ENCODE peak calls at places on chromosome 2, in nine cellular contexts. One of them, this sample, is unnamed. For H3K4me1, the result is how much of the 10 kb centered on the place peaks cover.

GRCh38 chr2:232418466-232419244 is 12.0 kb downstream of the ALPG start:
- DNase-seq in MM.1S: no peak
- DNase-seq in CD8-positive, alpha-beta memory T cell: no peak
- DNase-seq in heart right ventricle: no peak
- DNase-seq in thoracic aorta: no peak
- DNase-seq in psoas muscle: no peak
- DNase-seq in lung: no peak
- DNase-seq in GM23248: peak
- DNase-seq in sigmoid colon: peak
- DNase-seq in this sample: no peak

GRCh38 chr2:25335971-25336370 is 5.8 kb downstream of the DNMT3A start:
- DNase-seq in MM.1S: no peak
- DNase-seq in CD8-positive, alpha-beta memory T cell: no peak
- DNase-seq in heart right ventricle: no peak
- DNase-seq in thoracic aorta: no peak
- DNase-seq in psoas muscle: no peak
- DNase-seq in lung: no peak
- DNase-seq in GM23248: no peak
- DNase-seq in sigmoid colon: no peak
- DNase-seq in this sample: no peak

GRCh38 chr2:109098921-109099273 is 30.1 kb upstream of the SH3RF3 start:
- DNase-seq in MM.1S: no peak
- DNase-seq in CD8-positive, alpha-beta memory T cell: no peak
- DNase-seq in heart right ventricle: no peak
- DNase-seq in thoracic aorta: no peak
- DNase-seq in psoas muscle: no peak
- DNase-seq in lung: peak
- DNase-seq in GM23248: no peak
- DNase-seq in sigmoid colon: no peak
- DNase-seq in this sample: no peak

GRCh38 chr2:240224676-240225075 is 84.2 kb upstream of the OTOS start:
- DNase-seq in MM.1S: no peak
- DNase-seq in CD8-positive, alpha-beta memory T cell: no peak
- DNase-seq in heart right ventricle: peak
- DNase-seq in thoracic aorta: no peak
- DNase-seq in psoas muscle: no peak
- DNase-seq in lung: no peak
- DNase-seq in GM23248: peak
- DNase-seq in sigmoid colon: no peak
- DNase-seq in this sample: no peak

GRCh38 chr2:79511320-79511951 is 1.4 kb upstream of the CTNNA2 start:
- DNase-seq in MM.1S: peak
- DNase-seq in CD8-positive, alpha-beta memory T cell: no peak
- DNase-seq in heart right ventricle: peak
- DNase-seq in thoracic aorta: no peak
- DNase-seq in psoas muscle: no peak
- DNase-seq in lung: no peak
- DNase-seq in GM23248: peak
- DNase-seq in sigmoid colon: no peak
- DNase-seq in this sample: peak

GRCh38 chr2:38765551-38765950 is 12.5 kb upstream of the GEMIN6 start:
- DNase-seq in MM.1S: no peak
- DNase-seq in CD8-positive, alpha-beta memory T cell: no peak
- DNase-seq in heart right ventricle: no peak
- DNase-seq in thoracic aorta: no peak
- DNase-seq in psoas muscle: no peak
- DNase-seq in lung: no peak
- DNase-seq in GM23248: no peak
- DNase-seq in sigmoid colon: no peak
- DNase-seq in this sample: no peak

GRCh38 chr2:110714824-110715223 is 17.5 kb upstream of the ACOXL start:
- DNase-seq in MM.1S: no peak
- DNase-seq in CD8-positive, alpha-beta memory T cell: no peak
- DNase-seq in heart right ventricle: no peak
- DNase-seq in thoracic aorta: no peak
- DNase-seq in psoas muscle: no peak
- DNase-seq in lung: no peak
- DNase-seq in GM23248: no peak
- DNase-seq in sigmoid colon: no peak
- DNase-seq in this sample: no peak

GRCh38 chr2:15554525-15555218 is 6.5 kb downstream of the NBAS start:
- DNase-seq in MM.1S: no peak
- DNase-seq in CD8-positive, alpha-beta memory T cell: no peak
- DNase-seq in heart right ventricle: no peak
- DNase-seq in thoracic aorta: no peak
- DNase-seq in psoas muscle: no peak
- DNase-seq in lung: no peak
- DNase-seq in GM23248: peak
- DNase-seq in sigmoid colon: no peak
- DNase-seq in this sample: no peak

GRCh38 chr2:30275256-30275655 is 43.9 kb downstream of the LBH start:
- DNase-seq in MM.1S: no peak
- DNase-seq in CD8-positive, alpha-beta memory T cell: no peak
- DNase-seq in heart right ventricle: no peak
- DNase-seq in thoracic aorta: no peak
- DNase-seq in psoas muscle: no peak
- DNase-seq in lung: no peak
- DNase-seq in GM23248: no peak
- DNase-seq in sigmoid colon: no peak
- DNase-seq in this sample: no peak

GRCh38 chr2:78979380-78980238 is 45.9 kb upstream of the REG3G start:
- DNase-seq in MM.1S: peak
- DNase-seq in CD8-positive, alpha-beta memory T cell: no peak
- DNase-seq in heart right ventricle: no peak
- DNase-seq in thoracic aorta: no peak
- DNase-seq in psoas muscle: peak
- DNase-seq in lung: no peak
- DNase-seq in GM23248: peak
- DNase-seq in sigmoid colon: no peak
- DNase-seq in this sample: peak

GRCh38 chr2:12726271-12726670 is 9.5 kb downstream of the TRIB2 start:
- DNase-seq in MM.1S: no peak
- DNase-seq in CD8-positive, alpha-beta memory T cell: no peak
- DNase-seq in heart right ventricle: no peak
- DNase-seq in thoracic aorta: no peak
- DNase-seq in psoas muscle: no peak
- DNase-seq in lung: no peak
- DNase-seq in GM23248: no peak
- DNase-seq in sigmoid colon: no peak
- DNase-seq in this sample: no peak
- H3K4me1 ChIP-seq in MM.1S: under half
- H3K4me1 ChIP-seq in CD8-positive, alpha-beta memory T cell: half or more
- H3K4me1 ChIP-seq in heart right ventricle: under half
- H3K4me1 ChIP-seq in thoracic aorta: half or more
- H3K4me1 ChIP-seq in psoas muscle: under half
- H3K4me1 ChIP-seq in lung: under half
- H3K4me1 ChIP-seq in GM23248: under half
- H3K4me1 ChIP-seq in sigmoid colon: half or more
- H3K4me1 ChIP-seq in this sample: half or more

GRCh38 chr2:241352227-241352626 is 3.9 kb upstream of the FARP2 start:
- DNase-seq in MM.1S: no peak
- DNase-seq in CD8-positive, alpha-beta memory T cell: no peak
- DNase-seq in heart right ventricle: no peak
- DNase-seq in thoracic aorta: no peak
- DNase-seq in psoas muscle: no peak
- DNase-seq in lung: no peak
- DNase-seq in GM23248: no peak
- DNase-seq in sigmoid colon: no peak
- DNase-seq in this sample: no peak

GRCh38 chr2:241350530-241350877 is 5.6 kb upstream of the FARP2 start:
- DNase-seq in MM.1S: no peak
- DNase-seq in CD8-positive, alpha-beta memory T cell: no peak
- DNase-seq in heart right ventricle: no peak
- DNase-seq in thoracic aorta: no peak
- DNase-seq in psoas muscle: no peak
- DNase-seq in lung: no peak
- DNase-seq in GM23248: no peak
- DNase-seq in sigmoid colon: no peak
- DNase-seq in this sample: no peak

GRCh38 chr2:241351640-241352031 is 4.4 kb upstream of the FARP2 start:
- DNase-seq in MM.1S: no peak
- DNase-seq in CD8-positive, alpha-beta memory T cell: no peak
- DNase-seq in heart right ventricle: no peak
- DNase-seq in thoracic aorta: no peak
- DNase-seq in psoas muscle: no peak
- DNase-seq in lung: no peak
- DNase-seq in GM23248: no peak
- DNase-seq in sigmoid colon: no peak
- DNase-seq in this sample: no peak

GRCh38 chr2:241350878-241351639 is 5.0 kb upstream of the FARP2 start:
- DNase-seq in MM.1S: no peak
- DNase-seq in CD8-positive, alpha-beta memory T cell: no peak
- DNase-seq in heart right ventricle: no peak
- DNase-seq in thoracic aorta: no peak
- DNase-seq in psoas muscle: no peak
- DNase-seq in lung: no peak
- DNase-seq in GM23248: no peak
- DNase-seq in sigmoid colon: no peak
- DNase-seq in this sample: no peak

DNA sequence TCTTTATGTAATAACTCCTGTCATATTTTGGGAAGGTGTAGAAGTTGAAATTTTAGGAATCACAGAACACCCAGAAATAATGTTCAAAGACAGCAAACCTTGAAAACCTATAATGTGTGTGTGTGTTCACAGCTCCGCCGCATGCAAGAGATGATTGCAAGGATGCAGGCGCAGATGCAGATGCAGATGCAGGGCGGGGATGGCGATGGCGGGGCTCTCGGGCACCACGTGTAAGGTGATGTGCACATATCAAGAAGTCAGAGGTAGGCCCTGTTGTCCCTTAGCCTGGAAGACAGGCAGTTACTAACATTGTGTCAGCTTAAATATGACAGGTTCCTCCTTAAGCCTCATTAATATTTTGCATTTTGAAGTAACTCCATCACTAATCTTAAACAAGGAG is 6.1 kb upstream of the FARP2 start:
- DNase-seq in MM.1S: no peak
- DNase-seq in CD8-positive, alpha-beta memory T cell: no peak
- DNase-seq in heart right ventricle: no peak
- DNase-seq in thoracic aorta: no peak
- DNase-seq in psoas muscle: no peak
- DNase-seq in lung: no peak
- DNase-seq in GM23248: no peak
- DNase-seq in sigmoid colon: no peak
- DNase-seq in this sample: no peak
- H3K4me3 ChIP-seq in MM.1S: no peak
- H3K4me3 ChIP-seq in CD8-positive, alpha-beta memory T cell: no peak
- H3K4me3 ChIP-seq in heart right ventricle: no peak
- H3K4me3 ChIP-seq in thoracic aorta: no peak
- H3K4me3 ChIP-seq in psoas muscle: no peak
- H3K4me3 ChIP-seq in lung: no peak
- H3K4me3 ChIP-seq in GM23248: no peak
- H3K4me3 ChIP-seq in sigmoid colon: no peak
- H3K4me3 ChIP-seq in this sample: no peak

DNA sequence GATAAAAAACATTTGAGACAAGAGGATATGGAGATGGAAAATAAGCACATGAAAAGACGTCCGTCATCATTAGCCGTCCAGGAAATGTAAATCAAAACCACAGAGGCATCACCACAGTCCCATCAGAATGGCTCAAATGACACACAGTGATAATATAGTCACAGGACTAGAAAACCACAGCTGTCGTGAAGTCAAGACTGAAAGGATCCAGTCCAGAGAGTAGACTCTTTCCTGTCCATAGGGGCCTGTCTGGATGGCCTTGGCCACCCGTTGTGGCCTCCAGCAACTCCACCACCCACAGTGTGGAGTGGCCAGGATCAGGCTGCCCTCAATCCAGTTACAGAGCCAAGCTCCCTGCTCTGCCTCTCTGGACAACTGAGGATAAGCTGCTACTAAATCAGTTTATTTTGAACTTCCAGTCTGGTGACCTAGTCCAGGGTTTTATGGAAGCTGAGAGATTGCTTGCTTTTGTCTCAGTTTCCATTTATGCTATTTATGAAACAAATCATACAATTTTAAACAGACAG is 60.4 kb downstream of the RHOB start:
- DNase-seq in MM.1S: peak
- DNase-seq in CD8-positive, alpha-beta memory T cell: no peak
- DNase-seq in heart right ventricle: no peak
- DNase-seq in thoracic aorta: no peak
- DNase-seq in psoas muscle: no peak
- DNase-seq in lung: no peak
- DNase-seq in GM23248: peak
- DNase-seq in sigmoid colon: peak
- DNase-seq in this sample: no peak
- H3K4me1 ChIP-seq in MM.1S: under half
- H3K4me1 ChIP-seq in CD8-positive, alpha-beta memory T cell: under half
- H3K4me1 ChIP-seq in heart right ventricle: under half
- H3K4me1 ChIP-seq in thoracic aorta: under half
- H3K4me1 ChIP-seq in psoas muscle: under half
- H3K4me1 ChIP-seq in lung: under half
- H3K4me1 ChIP-seq in GM23248: under half
- H3K4me1 ChIP-seq in sigmoid colon: under half
- H3K4me1 ChIP-seq in this sample: under half

GRCh38 chr2:212360068-212360460 is 178.5 kb downstream of the ERBB4 start:
- DNase-seq in MM.1S: no peak
- DNase-seq in CD8-positive, alpha-beta memory T cell: no peak
- DNase-seq in heart right ventricle: no peak
- DNase-seq in thoracic aorta: no peak
- DNase-seq in psoas muscle: no peak
- DNase-seq in lung: no peak
- DNase-seq in GM23248: no peak
- DNase-seq in sigmoid colon: no peak
- DNase-seq in this sample: no peak

GRCh38 chr2:212367431-212367830 is 171.2 kb downstream of the ERBB4 start:
- DNase-seq in MM.1S: no peak
- DNase-seq in CD8-positive, alpha-beta memory T cell: no peak
- DNase-seq in heart right ventricle: no peak
- DNase-seq in thoracic aorta: no peak
- DNase-seq in psoas muscle: no peak
- DNase-seq in lung: no peak
- DNase-seq in GM23248: no peak
- DNase-seq in sigmoid colon: no peak
- DNase-seq in this sample: no peak

GRCh38 chr2:212361174-212361756 is 177.3 kb downstream of the ERBB4 start:
- DNase-seq in MM.1S: no peak
- DNase-seq in CD8-positive, alpha-beta memory T cell: no peak
- DNase-seq in heart right ventricle: no peak
- DNase-seq in thoracic aorta: no peak
- DNase-seq in psoas muscle: no peak
- DNase-seq in lung: no peak
- DNase-seq in GM23248: no peak
- DNase-seq in sigmoid colon: no peak
- DNase-seq in this sample: no peak

GRCh38 chr2:212364106-212364505 is 174.5 kb downstream of the ERBB4 start:
- DNase-seq in MM.1S: no peak
- DNase-seq in CD8-positive, alpha-beta memory T cell: no peak
- DNase-seq in heart right ventricle: no peak
- DNase-seq in thoracic aorta: no peak
- DNase-seq in psoas muscle: no peak
- DNase-seq in lung: no peak
- DNase-seq in GM23248: peak
- DNase-seq in sigmoid colon: no peak
- DNase-seq in this sample: no peak

DNA sequence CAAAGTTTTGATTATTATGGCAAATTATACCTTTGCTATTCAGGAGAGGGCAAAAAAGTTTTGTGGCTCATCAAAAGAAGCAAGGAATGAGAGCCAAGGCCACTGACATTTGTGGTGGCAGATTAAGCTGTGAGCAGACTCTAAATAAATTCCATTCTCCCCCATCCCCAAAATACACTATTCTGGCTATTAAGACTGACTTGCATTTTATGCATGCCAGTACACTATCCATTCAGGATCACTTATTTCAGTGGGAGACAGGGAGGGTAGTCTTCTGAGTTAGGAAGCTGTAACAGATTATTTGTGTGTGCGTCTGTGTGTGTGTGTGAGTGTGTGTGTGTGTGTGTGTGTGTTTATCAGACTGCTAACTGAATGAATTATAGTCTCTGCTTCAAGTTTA is 174.0 kb downstream of the ERBB4 start:
- DNase-seq in MM.1S: no peak
- DNase-seq in CD8-positive, alpha-beta memory T cell: no peak
- DNase-seq in heart right ventricle: no peak
- DNase-seq in thoracic aorta: no peak
- DNase-seq in psoas muscle: no peak
- DNase-seq in lung: no peak
- DNase-seq in GM23248: peak
- DNase-seq in sigmoid colon: no peak
- DNase-seq in this sample: no peak
- H3K4me3 ChIP-seq in MM.1S: no peak
- H3K4me3 ChIP-seq in CD8-positive, alpha-beta memory T cell: no peak
- H3K4me3 ChIP-seq in heart right ventricle: no peak
- H3K4me3 ChIP-seq in thoracic aorta: peak
- H3K4me3 ChIP-seq in psoas muscle: no peak
- H3K4me3 ChIP-seq in lung: no peak
- H3K4me3 ChIP-seq in GM23248: no peak
- H3K4me3 ChIP-seq in sigmoid colon: no peak
- H3K4me3 ChIP-seq in this sample: no peak

This sample was measured in adrenal gland.